ENCODE peak calls at places on chromosomes 4 and X, in five cellular contexts. B, O, P, V and S are unnamed samples. For H3K36me3, the result is how much of the 10 kb centered on the place peaks cover.

GRCh38 chrX:137212078-137212632 is 178.4 kb upstream of the GPR101 start:
- DNase-seq in P (no peak), O (no peak), V (no peak), B (no peak), S (no peak)

GRCh38 chr4:87677731-87678130 is 27.7 kb downstream of the DMP1 start:
- DNase-seq in O (no peak), B (peak), P (no peak), V (no peak), S (no peak)

GRCh38 chr4:161359491-161359890 is 804.3 kb downstream of the FSTL5 start:
- DNase-seq in P (no peak), B (no peak), O (no peak), V (no peak), S (no peak)

GRCh38 chr4:173046144-173046543 is 122.5 kb upstream of the GALNT7 start:
- DNase-seq in O (no peak), P (no peak), B (no peak), V (no peak), S (no peak)

GRCh38 chr4:166675411-166675810 is 558.9 kb downstream of the SPOCK3 start:
- DNase-seq in O (no peak), P (peak), V (no peak), B (no peak), S (peak)

GRCh38 chr4:14856076-14856926 is 146.0 kb upstream of the CPEB2 start:
- DNase-seq in O (peak), P (peak), B (peak), V (no peak), S (peak)

GRCh38 chr4:135032670-135033069 is 831.1 kb upstream of the PABPC4L start:
- DNase-seq in P (no peak), V (no peak), O (no peak), B (no peak), S (no peak)

GRCh38 chr4:132114885-132115284 is 1034.2 kb upstream of the PCDH10 start:
- DNase-seq in O (no peak), P (peak), B (no peak), V (no peak), S (no peak)

GRCh38 chrX:49238735-49239134 is 3.5 kb downstream of the CCDC22 start:
- DNase-seq in P (no peak), V (no peak), O (no peak), B (no peak), S (no peak)

GRCh38 chr4:61245321-61245720 is 45.2 kb downstream of the ADGRL3 start:
- DNase-seq in P (no peak), O (no peak), B (no peak), V (no peak), S (no peak)

GRCh38 chrX:69618803-69619202 is 2.9 kb downstream of the EDA start:
- DNase-seq in B (no peak), P (no peak), O (no peak), V (no peak), S (no peak)

GRCh38 chr4:54731552-54731951 is 73.8 kb downstream of the KIT start:
- DNase-seq in O (no peak), P (no peak), B (no peak), V (no peak), S (peak)

GRCh38 chrX:14697453-14697852 is 168.1 kb downstream of the GLRA2 start:
- DNase-seq in P (no peak), V (no peak), O (no peak), B (peak), S (no peak)

GRCh38 chr4:170198742-170199141 is 109.0 kb upstream of the AADAT start:
- DNase-seq in B (no peak), P (no peak), V (no peak), O (no peak), S (no peak)
- H3K36me3 ChIP-seq in B (under half), P (under half), V (under half), O (under half), S (under half)

GRCh38 chrX:138704101-138704500 is 7.4 kb downstream of the FGF13 start:
- DNase-seq in V (no peak), O (no peak), P (no peak), B (no peak), S (no peak)
- H3K36me3 ChIP-seq in V (under half), O (under half), P (under half), B (under half), S (under half)

GRCh38 chr4:6794189-6794588 is 11.7 kb downstream of the KIAA0232 start:
- DNase-seq in B (no peak), O (no peak), P (no peak), V (no peak), S (no peak)
- H3K36me3 ChIP-seq in B (under half), O (under half), P (under half), V (under half), S (under half)

GRCh38 chr4:76758996-76759395 is 138.9 kb downstream of the SOWAHB start:
- DNase-seq in P (peak), O (no peak), V (no peak), B (no peak), S (no peak)

GRCh38 chr4:76762136-76763130 is 135.5 kb downstream of the SOWAHB start:
- DNase-seq in B (no peak), V (no peak), P (peak), O (no peak), S (no peak)

GRCh38 chr4:76757418-76757910 is 140.5 kb downstream of the SOWAHB start:
- DNase-seq in B (no peak), O (no peak), V (no peak), P (no peak), S (no peak)

GRCh38 chr4:76758290-76758882 is 139.6 kb downstream of the SOWAHB start:
- DNase-seq in O (no peak), B (no peak), V (no peak), P (peak), S (no peak)

DNA sequence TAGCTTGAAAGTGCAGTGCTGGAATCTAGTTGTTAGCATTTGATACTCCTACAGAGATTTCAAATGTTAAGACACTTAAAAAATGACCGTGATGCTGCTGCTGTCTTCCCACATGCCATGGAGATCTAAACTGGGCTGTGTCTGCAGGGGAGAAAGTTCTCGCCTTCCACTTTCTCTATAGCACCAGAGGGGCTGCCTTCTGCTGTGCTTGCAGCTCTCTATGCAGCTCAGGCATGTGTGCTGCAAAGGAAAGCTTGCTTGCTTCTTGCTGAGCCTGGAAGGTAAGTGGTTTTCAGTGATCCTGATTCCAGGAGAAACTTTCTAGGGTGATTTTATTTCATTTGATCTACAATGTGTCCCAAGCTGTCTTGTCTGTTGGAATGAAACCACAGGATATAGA is 137.7 kb downstream of the SOWAHB start:
- DNase-seq in V (no peak), B (no peak), P (no peak), O (no peak), S (no peak)
- H3K36me3 ChIP-seq in V (under half), B (under half), P (under half), O (under half), S (under half)

GRCh38 chr4:38055566-38055965 is 95.4 kb downstream of the PTTG2 start:
- DNase-seq in P (no peak), B (no peak), V (no peak), O (no peak), S (no peak)
- H3K36me3 ChIP-seq in P (under half), B (under half), V (under half), O (under half), S (under half)

GRCh38 chr4:82425478-82425877 is 4.8 kb downstream of the HNRNPDL start:
- DNase-seq in O (no peak), V (no peak), B (no peak), P (no peak), S (no peak)
- H3K36me3 ChIP-seq in O (under half), V (under half), B (half or more), P (half or more), S (under half)